ENCODE peak calls at places on chromosomes 7 and 10, in nine cellular contexts. P is posterior cingulate gyrus; T is left ventricle myocardium superior; Y is dermis microvascular lymphatic vessel endothelial cell; X is kidney tubule cell; W is COR-L47; J is stimulated activated CD4-positive, alpha-beta T cell treated with anti-CD3 and anti-CD28 coated beads, TNF-alpha, amount 100 ng/mL, for 1 hour; K is HL-60; N is hepatocyte. M is an unnamed sample.
A peak's percentile ranks its signal among the peaks of the same experiment; 100 is the strongest.

GRCh38 chr10:63668081-63668480 is 146.9 kb downstream of the REEP3 start:
- DNase-seq in P (no peak), T (no peak), Y (no peak), X (no peak), W (no peak), J (no peak), K (no peak), N (no peak), M (no peak)

GRCh38 chr7:130904031-130904757 is 170.2 kb upstream of the KLF14 start:
- DNase-seq in P (no peak), T (no peak), Y (peak; percentile 76), X (peak; percentile 99), W (no peak), J (no peak), K (no peak), N (peak; percentile 70), M (no peak)

GRCh38 chr7:25025218-25025671 is 45.3 kb upstream of the OSBPL3 start:
- DNase-seq in P (no peak), T (no peak), Y (peak; percentile 84), X (peak; percentile 95), W (no peak), J (no peak), K (no peak), N (peak; percentile 72), M (no peak)

GRCh38 chr7:137804819-137805218 is 42.0 kb downstream of the DGKI start:
- DNase-seq in P (no peak), T (no peak), Y (no peak), X (peak; percentile 14), W (peak; percentile 84), J (no peak), K (no peak), N (no peak), M (no peak)

GRCh38 chr7:149625339-149625946 is 127.8 kb upstream of the ZNF746 start:
- DNase-seq in P (peak; percentile 61), T (peak; percentile 74), Y (no peak), X (peak; percentile 71), W (peak; percentile 49), J (no peak), K (peak; percentile 65), N (peak; percentile 72), M (peak; percentile 31)

GRCh38 chr7:137020351-137020750 is 151.9 kb downstream of the CHRM2 start:
- DNase-seq in P (no peak), T (no peak), Y (no peak), X (no peak), W (no peak), J (no peak), K (no peak), N (no peak), M (no peak)

GRCh38 chr7:88109612-88110011 is 110.2 kb downstream of the SRI start:
- DNase-seq in P (no peak), T (no peak), Y (no peak), X (no peak), W (no peak), J (no peak), K (no peak), N (no peak), M (no peak)

GRCh38 chr7:116809636-116810266 is 52.6 kb upstream of the CAPZA2 start:
- DNase-seq in P (no peak), T (no peak), Y (peak; percentile 62), X (peak; percentile 75), W (peak; percentile 72), J (no peak), K (peak; percentile 24), N (peak; percentile 88), M (no peak)

GRCh38 chr7:66557214-66558200 is 71.2 kb upstream of the KCTD7 start:
- DNase-seq in P (peak; percentile 83), T (peak; percentile 86), Y (no peak), X (peak; percentile 56), W (peak; percentile 32), J (peak; percentile 29), K (peak; percentile 48), N (peak; percentile 78), M (peak; percentile 68)

M was measured in C1 segment of cervical spinal cord.